ENCODE peak calls at places on chromosome 3, in five cellular contexts. One of them, this sample, is unnamed.

GRCh38 chr3:122936335-122936734 is 91.2 kb downstream of the SEMA5B start:
- DNase-seq in endothelial cell: no peak
- DNase-seq in foreskin fibroblast: no peak
- DNase-seq in HFFc6: no peak
- DNase-seq in type B pancreatic cell: no peak
- DNase-seq in this sample: no peak

GRCh38 chr3:168847293-168847883 is 751.7 kb upstream of the GOLIM4 start:
- DNase-seq in endothelial cell: peak
- DNase-seq in foreskin fibroblast: peak
- DNase-seq in HFFc6: peak
- DNase-seq in type B pancreatic cell: no peak
- DNase-seq in this sample: peak

GRCh38 chr3:15768421-15769255 is 29.1 kb downstream of the ANKRD28 start:
- DNase-seq in endothelial cell: no peak
- DNase-seq in foreskin fibroblast: peak
- DNase-seq in type B pancreatic cell: no peak
- DNase-seq in HFFc6: peak
- DNase-seq in this sample: no peak

GRCh38 chr3:89360155-89360554 is 252.7 kb downstream of the EPHA3 start:
- DNase-seq in foreskin fibroblast: peak
- DNase-seq in HFFc6: no peak
- DNase-seq in endothelial cell: no peak
- DNase-seq in type B pancreatic cell: no peak
- DNase-seq in this sample: no peak

GRCh38 chr3:107557743-107558142 is 35.0 kb downstream of the BBX start:
- DNase-seq in endothelial cell: no peak
- DNase-seq in type B pancreatic cell: no peak
- DNase-seq in foreskin fibroblast: no peak
- DNase-seq in HFFc6: no peak
- DNase-seq in this sample: no peak

GRCh38 chr3:35908366-35909232 is 269.3 kb downstream of the ARPP21 start:
- DNase-seq in foreskin fibroblast: peak
- DNase-seq in endothelial cell: peak
- DNase-seq in type B pancreatic cell: peak
- DNase-seq in HFFc6: peak
- DNase-seq in this sample: peak

GRCh38 chr3:177521305-177521704 is 324.0 kb upstream of the TBL1XR1 start:
- DNase-seq in type B pancreatic cell: peak
- DNase-seq in foreskin fibroblast: no peak
- DNase-seq in endothelial cell: no peak
- DNase-seq in HFFc6: no peak
- DNase-seq in this sample: no peak

GRCh38 chr3:13110678-13111116 is 37.5 kb upstream of the IQSEC1 start:
- DNase-seq in HFFc6: peak
- DNase-seq in foreskin fibroblast: peak
- DNase-seq in type B pancreatic cell: no peak
- DNase-seq in endothelial cell: no peak
- DNase-seq in this sample: peak

GRCh38 chr3:134666466-134666865 is 15.6 kb upstream of the KY start:
- DNase-seq in endothelial cell: no peak
- DNase-seq in type B pancreatic cell: no peak
- DNase-seq in foreskin fibroblast: peak
- DNase-seq in HFFc6: peak
- DNase-seq in this sample: no peak

GRCh38 chr3:69084668-69085542 is at the start of gene ARL6IP5:
- DNase-seq in endothelial cell: peak
- DNase-seq in HFFc6: peak
- DNase-seq in foreskin fibroblast: peak
- DNase-seq in type B pancreatic cell: peak
- DNase-seq in this sample: peak

GRCh38 chr3:141410408-141410807 is 42.1 kb downstream of the ZBTB38 start:
- DNase-seq in foreskin fibroblast: peak
- DNase-seq in type B pancreatic cell: no peak
- DNase-seq in HFFc6: peak
- DNase-seq in endothelial cell: no peak
- DNase-seq in this sample: no peak

GRCh38 chr3:139302084-139302800 is 41.6 kb upstream of the MRPS22 start:
- DNase-seq in type B pancreatic cell: no peak
- DNase-seq in foreskin fibroblast: peak
- DNase-seq in HFFc6: peak
- DNase-seq in endothelial cell: no peak
- DNase-seq in this sample: no peak

GRCh38 chr3:87420171-87420570 is 143.8 kb upstream of the POU1F1 start:
- DNase-seq in endothelial cell: no peak
- DNase-seq in type B pancreatic cell: no peak
- DNase-seq in HFFc6: no peak
- DNase-seq in foreskin fibroblast: peak
- DNase-seq in this sample: no peak

GRCh38 chr3:100740207-100740606 is 30.9 kb downstream of the TFG start:
- DNase-seq in HFFc6: peak
- DNase-seq in endothelial cell: no peak
- DNase-seq in type B pancreatic cell: no peak
- DNase-seq in foreskin fibroblast: no peak
- DNase-seq in this sample: no peak

GRCh38 chr3:100732435-100732834 is 23.1 kb downstream of the TFG start:
- DNase-seq in foreskin fibroblast: no peak
- DNase-seq in type B pancreatic cell: no peak
- DNase-seq in endothelial cell: no peak
- DNase-seq in HFFc6: no peak
- DNase-seq in this sample: no peak

DNA sequence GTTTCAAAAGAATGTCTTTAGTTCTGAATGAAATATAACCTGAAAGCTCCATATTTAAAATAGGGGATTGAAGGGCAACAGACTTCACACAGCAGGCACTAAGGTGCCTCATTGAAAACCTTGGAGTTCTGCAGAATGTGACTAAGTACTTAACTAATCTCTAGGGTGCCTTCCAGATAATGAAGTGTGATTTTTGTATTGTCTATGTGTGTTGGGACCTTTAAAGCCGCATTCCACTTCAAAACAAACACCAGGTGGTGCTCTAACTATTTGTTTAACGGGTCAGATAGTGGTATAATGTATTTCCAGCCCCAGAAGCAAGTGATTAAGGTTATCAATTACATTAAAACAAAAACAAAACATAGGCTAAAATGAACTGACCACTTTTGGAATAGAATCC is 28.0 kb downstream of the TFG start:
- DNase-seq in HFFc6: peak
- DNase-seq in endothelial cell: no peak
- DNase-seq in foreskin fibroblast: peak
- DNase-seq in type B pancreatic cell: no peak
- DNase-seq in this sample: no peak
- TF ChIP-seq CTCF in HFFc6: peak
- TF ChIP-seq CTCF in endothelial cell: no peak
- TF ChIP-seq CTCF in foreskin fibroblast: peak
- TF ChIP-seq CTCF in type B pancreatic cell: peak
- TF ChIP-seq CTCF in this sample: peak

GRCh38 chr3:187150186-187150585 is 10.9 kb upstream of the RPL39L start:
- DNase-seq in foreskin fibroblast: no peak
- DNase-seq in type B pancreatic cell: no peak
- DNase-seq in endothelial cell: no peak
- DNase-seq in HFFc6: no peak
- DNase-seq in this sample: no peak

GRCh38 chr3:187146389-187146788 is 7.1 kb upstream of the RPL39L start:
- DNase-seq in type B pancreatic cell: no peak
- DNase-seq in endothelial cell: no peak
- DNase-seq in foreskin fibroblast: no peak
- DNase-seq in HFFc6: no peak
- DNase-seq in this sample: no peak

DNA sequence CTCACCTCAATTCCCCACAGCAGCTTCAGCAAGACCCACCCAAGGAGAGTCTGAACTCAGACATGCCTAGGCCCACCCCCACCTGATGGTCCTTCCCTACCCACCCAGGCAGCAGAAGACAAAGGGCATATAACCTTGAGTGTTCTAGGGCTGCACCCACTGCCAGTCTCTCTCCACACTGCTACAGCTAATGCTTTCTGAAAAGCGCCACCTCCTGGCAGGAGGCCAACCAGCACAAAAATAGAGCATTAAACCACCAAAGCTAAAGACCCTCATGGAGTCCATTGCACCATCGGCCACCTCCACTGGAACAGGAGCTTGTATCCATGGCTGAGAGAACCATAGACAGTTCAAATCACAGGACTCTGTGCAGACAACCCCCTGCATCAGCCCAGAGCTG is 11.3 kb upstream of the RPL39L start:
- DNase-seq in HFFc6: no peak
- DNase-seq in type B pancreatic cell: no peak
- DNase-seq in endothelial cell: peak
- DNase-seq in foreskin fibroblast: no peak
- DNase-seq in this sample: no peak
- TF ChIP-seq CTCF in HFFc6: no peak
- TF ChIP-seq CTCF in type B pancreatic cell: peak
- TF ChIP-seq CTCF in endothelial cell: no peak
- TF ChIP-seq CTCF in foreskin fibroblast: no peak
- TF ChIP-seq CTCF in this sample: no peak

GRCh38 chr3:24072193-24072592 is 127.1 kb downstream of the NR1D2 start:
- DNase-seq in HFFc6: no peak
- DNase-seq in endothelial cell: no peak
- DNase-seq in foreskin fibroblast: no peak
- DNase-seq in type B pancreatic cell: no peak
- DNase-seq in this sample: no peak

GRCh38 chr3:24067483-24067882 is 122.4 kb downstream of the NR1D2 start:
- DNase-seq in HFFc6: no peak
- DNase-seq in foreskin fibroblast: peak
- DNase-seq in type B pancreatic cell: no peak
- DNase-seq in endothelial cell: no peak
- DNase-seq in this sample: no peak

DNA sequence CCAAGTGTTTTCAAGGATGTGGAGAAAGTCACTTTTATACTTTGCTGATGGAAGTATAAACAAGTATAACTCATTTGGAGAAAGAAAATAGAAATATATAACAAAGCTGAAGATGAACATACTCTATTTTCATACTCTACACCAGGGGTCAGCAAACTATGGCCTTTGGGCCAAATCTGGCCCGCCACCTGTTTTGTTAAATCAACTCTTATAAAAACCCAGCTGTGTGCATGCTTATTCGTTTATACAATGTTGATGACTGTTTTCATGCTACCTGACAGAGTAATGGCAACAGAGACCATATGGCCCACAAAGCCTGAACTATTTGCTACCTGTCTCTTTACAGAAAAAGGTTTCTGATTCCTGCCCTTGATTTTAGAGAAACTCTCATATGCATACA is 124.0 kb downstream of the NR1D2 start:
- DNase-seq in type B pancreatic cell: no peak
- DNase-seq in foreskin fibroblast: peak
- DNase-seq in endothelial cell: no peak
- DNase-seq in HFFc6: peak
- DNase-seq in this sample: no peak
- TF ChIP-seq CTCF in type B pancreatic cell: peak
- TF ChIP-seq CTCF in foreskin fibroblast: peak
- TF ChIP-seq CTCF in endothelial cell: peak
- TF ChIP-seq CTCF in HFFc6: peak
- TF ChIP-seq CTCF in this sample: no peak

GRCh38 chr3:10173095-10173925 is 8.6 kb downstream of the IRAK2 start:
- DNase-seq in foreskin fibroblast: no peak
- DNase-seq in type B pancreatic cell: no peak
- DNase-seq in endothelial cell: no peak
- DNase-seq in HFFc6: peak
- DNase-seq in this sample: no peak
- TF ChIP-seq CTCF in foreskin fibroblast: no peak
- TF ChIP-seq CTCF in type B pancreatic cell: no peak
- TF ChIP-seq CTCF in endothelial cell: no peak
- TF ChIP-seq CTCF in HFFc6: no peak
- TF ChIP-seq CTCF in this sample: no peak

DNA sequence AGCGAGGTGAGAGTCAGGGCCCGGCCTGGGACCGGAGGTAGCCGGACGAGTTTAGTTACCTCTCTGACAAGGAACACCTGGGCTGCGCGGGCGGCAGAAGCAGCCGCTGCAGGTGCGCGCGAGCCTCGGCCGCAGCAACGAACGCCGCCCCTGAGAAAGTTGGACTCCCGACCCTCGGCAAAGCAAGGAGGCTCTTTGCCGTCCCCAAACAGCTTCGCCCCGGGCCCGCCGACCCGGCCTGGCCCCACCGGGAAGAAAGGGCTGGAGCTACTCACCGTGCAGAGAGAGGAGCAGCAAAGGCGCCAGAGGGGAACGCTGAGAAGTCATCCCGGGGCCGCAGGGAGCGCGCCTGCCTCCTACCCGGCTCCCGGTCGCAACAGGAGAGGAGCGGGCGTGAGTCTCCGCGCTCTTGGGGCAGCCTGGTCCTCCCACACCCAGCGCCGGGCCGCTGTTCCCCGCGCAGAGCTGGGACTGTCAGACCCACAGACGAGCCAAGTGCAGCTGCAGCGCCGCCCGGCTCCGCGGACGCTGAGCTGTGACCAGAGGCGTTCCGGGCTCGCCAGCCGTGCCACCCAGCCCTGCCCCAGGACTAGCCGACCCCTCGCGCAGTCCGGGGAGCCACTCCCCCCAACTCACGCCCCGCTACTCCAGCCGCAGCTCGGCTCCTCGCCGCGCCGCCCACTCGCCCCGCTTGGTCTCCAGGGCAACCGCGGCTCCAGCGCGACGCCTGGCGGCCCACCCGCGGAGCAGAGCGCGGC is at the start of gene IGSF11:
- DNase-seq in HFFc6: no peak
- DNase-seq in type B pancreatic cell: peak
- DNase-seq in foreskin fibroblast: peak
- DNase-seq in endothelial cell: peak
- DNase-seq in this sample: peak
- TF ChIP-seq CTCF in HFFc6: peak
- TF ChIP-seq CTCF in type B pancreatic cell: peak
- TF ChIP-seq CTCF in foreskin fibroblast: peak
- TF ChIP-seq CTCF in endothelial cell: peak
- TF ChIP-seq CTCF in this sample: no peak

GRCh38 chr3:45506751-45507391 is 87.7 kb upstream of the LIMD1 start:
- DNase-seq in HFFc6: no peak
- DNase-seq in endothelial cell: no peak
- DNase-seq in foreskin fibroblast: no peak
- DNase-seq in type B pancreatic cell: no peak
- DNase-seq in this sample: no peak

GRCh38 chr3:45509038-45509767 is 85.3 kb upstream of the LIMD1 start:
- DNase-seq in HFFc6: peak
- DNase-seq in foreskin fibroblast: peak
- DNase-seq in type B pancreatic cell: no peak
- DNase-seq in endothelial cell: no peak
- DNase-seq in this sample: no peak

GRCh38 chr3:45506084-45506483 is 88.5 kb upstream of the LIMD1 start:
- DNase-seq in foreskin fibroblast: no peak
- DNase-seq in endothelial cell: no peak
- DNase-seq in HFFc6: no peak
- DNase-seq in type B pancreatic cell: no peak
- DNase-seq in this sample: no peak

GRCh38 chr3:45508659-45509037 is 85.9 kb upstream of the LIMD1 start:
- DNase-seq in type B pancreatic cell: no peak
- DNase-seq in foreskin fibroblast: no peak
- DNase-seq in endothelial cell: no peak
- DNase-seq in HFFc6: no peak
- DNase-seq in this sample: no peak

GRCh38 chr3:45507820-45508317 is 86.7 kb upstream of the LIMD1 start:
- DNase-seq in type B pancreatic cell: no peak
- DNase-seq in endothelial cell: peak
- DNase-seq in HFFc6: peak
- DNase-seq in foreskin fibroblast: peak
- DNase-seq in this sample: peak
- TF ChIP-seq CTCF in type B pancreatic cell: peak
- TF ChIP-seq CTCF in endothelial cell: peak
- TF ChIP-seq CTCF in HFFc6: peak
- TF ChIP-seq CTCF in foreskin fibroblast: peak
- TF ChIP-seq CTCF in this sample: peak